ENCODE peak calls at places on chromosomes 3 and 15, in four cellular contexts. C is IMR-90, B is mesendoderm, O is mesenchymal stem cell. Z is an unnamed sample.

GRCh38 chr3:105878061-105878460 is 9.2 kb upstream of the CBLB start:
- DNase-seq in C (peak), B (no peak), O (no peak), Z (no peak)

GRCh38 chr15:22944651-22945050 is 35.5 kb downstream of the CYFIP1 start:
- DNase-seq in O (no peak), B (no peak), C (no peak), Z (no peak)

GRCh38 chr15:89851665-89852341 is 37.2 kb upstream of the ANPEP start:
- DNase-seq in O (no peak), C (no peak), B (no peak), Z (no peak)

GRCh38 chr15:91515188-91515754 is 338.2 kb upstream of the SLCO3A1 start:
- DNase-seq in O (no peak), C (peak), B (no peak), Z (no peak)

GRCh38 chr3:171470714-171471227 is 10.6 kb upstream of the TNIK start:
- DNase-seq in O (no peak), C (no peak), B (peak), Z (no peak)

GRCh38 chr15:99168601-99169580 is 64.0 kb downstream of the SYNM start:
- DNase-seq in C (no peak), B (no peak), O (no peak), Z (no peak)

GRCh38 chr3:11548721-11549131 is 95.0 kb downstream of the VGLL4 start:
- DNase-seq in O (peak), C (peak), B (no peak), Z (no peak)

GRCh38 chr15:81511160-81511559 is 137.1 kb upstream of the TMC3 start:
- DNase-seq in B (no peak), O (no peak), C (peak), Z (no peak)

GRCh38 chr15:96354731-96355560 is 24.4 kb downstream of the NR2F2 start:
- DNase-seq in B (peak), O (peak), C (peak), Z (no peak)

GRCh38 chr3:50270422-50270831 is 1.5 kb downstream of the SEMA3B start:
- DNase-seq in O (no peak), B (no peak), C (peak), Z (no peak)

GRCh38 chr15:96184297-96184696 is 146.2 kb upstream of the NR2F2 start:
- DNase-seq in B (no peak), O (no peak), C (no peak), Z (no peak)

GRCh38 chr3:170222647-170223541 is 670 bp downstream of the PRKCI start:
- DNase-seq in O (peak), C (peak), B (peak), Z (peak)

GRCh38 chr3:180059351-180059750 is 22.6 kb upstream of the PEX5L start:
- DNase-seq in C (peak), O (no peak), B (no peak), Z (no peak)

GRCh38 chr3:32239638-32240550 is 1.4 kb downstream of the CMTM8 start:
- DNase-seq in O (peak), B (peak), C (no peak), Z (peak)

GRCh38 chr3:58383904-58384303 is 49.7 kb downstream of the PDHB start:
- DNase-seq in B (peak), O (peak), C (peak), Z (no peak)

GRCh38 chr3:134928392-134928791 is 133.3 kb downstream of the EPHB1 start:
- DNase-seq in C (no peak), B (no peak), O (no peak), Z (no peak)

GRCh38 chr3:144877356-144877755 is 905.7 kb downstream of the DIPK2A start:
- DNase-seq in B (no peak), C (no peak), O (no peak), Z (no peak)

GRCh38 chr3:148629006-148629405 is 68.7 kb upstream of the AGTR1 start:
- DNase-seq in B (no peak), C (no peak), O (no peak), Z (no peak)

GRCh38 chr3:162354343-162354742 is 857.7 kb downstream of the OTOL1 start:
- DNase-seq in O (no peak), C (peak), B (no peak), Z (no peak)

GRCh38 chr15:35751421-35752133 is 205.6 kb upstream of the DPH6 start:
- DNase-seq in O (peak), C (peak), B (peak), Z (peak)

GRCh38 chr15:31364301-31365031 is 37.8 kb downstream of the KLF13 start:
- DNase-seq in C (no peak), O (no peak), B (peak), Z (no peak)

GRCh38 chr15:45715528-45715927 is 80.7 kb downstream of the SQOR start:
- DNase-seq in C (peak), O (peak), B (peak), Z (no peak)

GRCh38 chr3:119558528-119559339 is 680 bp downstream of the CD80 start:
- DNase-seq in O (no peak), B (no peak), C (no peak), Z (no peak)

GRCh38 chr3:78048698-78049097 is 1008.8 kb downstream of the ROBO2 start:
- DNase-seq in C (no peak), B (no peak), O (no peak), Z (no peak)

GRCh38 chr3:82641701-82642100 is 880.3 kb upstream of the GBE1 start:
- DNase-seq in O (no peak), C (no peak), B (no peak), Z (no peak)

GRCh38 chr3:144774897-144775296 is 803.3 kb downstream of the DIPK2A start:
- DNase-seq in C (no peak), B (no peak), O (no peak), Z (no peak)

GRCh38 chr15:65085990-65086679 is 9.6 kb downstream of the KBTBD13 start:
- DNase-seq in B (peak), C (peak), O (no peak), Z (no peak)

GRCh38 chr3:40588406-40588805 is 63.6 kb downstream of the ZNF621 start:
- DNase-seq in O (no peak), B (peak), C (no peak), Z (no peak)

DNA sequence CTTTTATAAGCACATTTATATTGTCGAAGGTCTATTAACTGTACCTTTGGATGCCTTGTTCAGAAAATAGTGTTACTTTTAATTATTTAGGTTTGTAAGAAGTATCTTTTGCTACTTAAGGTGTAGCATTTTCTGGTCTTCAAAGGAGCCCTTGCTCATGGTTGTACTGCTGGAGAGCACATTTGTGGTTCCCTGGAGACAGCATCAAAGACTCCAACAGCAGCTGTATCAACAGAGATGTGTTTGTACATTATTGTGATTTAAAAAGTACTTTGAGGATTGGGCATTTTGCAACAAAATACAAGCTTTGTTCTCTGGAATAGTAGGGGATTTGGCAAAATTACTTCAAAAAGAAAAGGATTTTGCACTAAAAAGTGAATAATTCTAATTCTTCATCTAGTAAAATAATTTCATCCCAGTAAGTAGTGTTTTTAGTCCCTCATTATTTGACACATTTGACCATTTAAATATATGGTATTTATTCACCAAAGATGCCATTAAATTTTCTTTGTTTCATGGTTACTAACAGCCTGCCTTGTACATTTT is 16.5 kb downstream of the TBC1D23 start:
- DNase-seq in O (no peak), C (peak), B (no peak), Z (no peak)
- H4K8ac ChIP-seq in O (no peak), C (no peak), B (no peak), Z (no peak)

GRCh38 chr3:24048843-24049242 is 103.8 kb downstream of the NR1D2 start:
- DNase-seq in O (peak), B (no peak), C (no peak), Z (no peak)
- H4K8ac ChIP-seq in O (no peak), B (no peak), C (no peak), Z (no peak)

GRCh38 chr3:49019941-49020334 is 1.6 kb upstream of the DALRD3 start:
- DNase-seq in O (peak), B (no peak), C (no peak), Z (no peak)

GRCh38 chr3:49018707-49019006 is 277 bp upstream of the DALRD3 start:
- DNase-seq in C (no peak), B (no peak), O (no peak), Z (no peak)

GRCh38 chr3:49021813-49022720 is at the start of gene NDUFAF3:
- DNase-seq in O (peak), C (peak), B (peak), Z (peak)

GRCh38 chr3:49021213-49021812 is 608 bp upstream of the NDUFAF3 start:
- DNase-seq in C (peak), B (peak), O (peak), Z (peak)

GRCh38 chr3:49020335-49021212 is 1.3 kb upstream of the NDUFAF3 start:
- DNase-seq in O (peak), C (no peak), B (peak), Z (no peak)
- H4K8ac ChIP-seq in O (peak), C (peak), B (no peak), Z (no peak)

GRCh38 chr3:70111381-70111780 is 111.8 kb downstream of the SAMMSON start:
- DNase-seq in B (no peak), C (no peak), O (no peak), Z (no peak)

GRCh38 chr3:70108072-70108471 is 108.5 kb downstream of the SAMMSON start:
- DNase-seq in B (peak), C (peak), O (peak), Z (peak)

GRCh38 chr3:70108546-70108945 is 109.0 kb downstream of the SAMMSON start:
- DNase-seq in B (no peak), O (no peak), C (no peak), Z (no peak)

DNA sequence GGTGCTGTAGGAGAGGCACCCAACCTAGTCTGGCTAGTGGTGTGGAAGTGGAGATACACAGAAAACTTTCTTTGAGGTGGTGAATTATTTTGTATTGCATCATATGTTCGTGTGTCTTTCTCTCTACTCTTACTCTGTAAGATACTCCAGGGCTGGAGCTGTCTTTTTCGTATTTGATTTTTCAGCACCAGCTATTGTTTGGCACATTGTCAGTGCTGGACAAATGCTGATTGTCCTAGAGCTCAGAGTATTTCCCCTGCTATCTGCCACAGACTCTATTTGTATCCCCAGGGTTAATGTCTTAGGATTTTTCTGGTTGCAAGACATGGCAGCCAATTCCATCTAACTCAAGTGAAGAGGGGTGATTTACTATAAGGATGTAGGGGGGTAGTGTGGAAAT is 110.5 kb downstream of the SAMMSON start:
- DNase-seq in O (no peak), B (no peak), C (no peak), Z (no peak)
- H4K8ac ChIP-seq in O (no peak), B (no peak), C (no peak), Z (no peak)

GRCh38 chr3:38628835-38629234 is 20.7 kb downstream of the SCN5A start:
- DNase-seq in O (no peak), B (no peak), C (no peak), Z (no peak)
- H4K8ac ChIP-seq in O (no peak), B (no peak), C (no peak), Z (no peak)

GRCh38 chr3:4853749-4854140 is 125.5 kb upstream of the BHLHE40 start:
- DNase-seq in C (no peak), O (no peak), B (no peak), Z (no peak)

GRCh38 chr3:4850928-4851265 is 128.3 kb upstream of the BHLHE40 start:
- DNase-seq in O (no peak), C (no peak), B (no peak), Z (no peak)

GRCh38 chr3:4850211-4850927 is 128.9 kb upstream of the BHLHE40 start:
- DNase-seq in B (no peak), C (no peak), O (no peak), Z (no peak)

GRCh38 chr3:4855676-4856075 is 123.6 kb upstream of the BHLHE40 start:
- DNase-seq in C (no peak), O (no peak), B (no peak), Z (no peak)

GRCh38 chr3:4852780-4853748 is 126.2 kb upstream of the BHLHE40 start:
- DNase-seq in C (no peak), O (no peak), B (peak), Z (no peak)
- H4K8ac ChIP-seq in C (no peak), O (peak), B (no peak), Z (no peak)

Z was measured in neuronal stem cell.